ENCODE peak calls at places on chromosomes 3 and 15, in seven cellular contexts. I, A, X, S, T, R and W are unnamed samples.

GRCh38 chr3:193780810-193781472 is 187.9 kb downstream of the OPA1 start:
- DNase-seq in I (peak; percentile 81), A (peak; percentile 70), R (peak; percentile 90), T (peak; percentile 59), X (peak; percentile 74), S (peak; percentile 81), W (peak; percentile 83)

GRCh38 chr15:65981837-65982696 is 112.8 kb downstream of the RAB11A start:
- DNase-seq in X (no peak), S (no peak), R (no peak), T (no peak), A (peak; percentile 64), I (peak; percentile 65), W (peak; percentile 89)

GRCh38 chr3:185737020-185737419 is 87.8 kb downstream of the IGF2BP2 start:
- DNase-seq in X (no peak), I (no peak), A (no peak), R (no peak), S (no peak), T (no peak), W (no peak)

GRCh38 chr3:166125179-166125578 is 288.0 kb upstream of the BCHE start:
- DNase-seq in T (no peak), X (no peak), S (no peak), R (no peak), A (no peak), I (no peak), W (no peak)

GRCh38 chr3:15051531-15051930 is 13.6 kb downstream of the MRPS25 start:
- DNase-seq in S (peak; percentile 63), R (no peak), A (peak; percentile 59), X (no peak), I (peak; percentile 62), T (no peak), W (no peak)

GRCh38 chr15:71202712-71203111 is 87.4 kb downstream of the THSD4 start:
- DNase-seq in X (no peak), I (no peak), A (no peak), R (no peak), S (no peak), T (no peak), W (no peak)

GRCh38 chr3:177610677-177611654 is 413.7 kb upstream of the TBL1XR1 start:
- DNase-seq in A (peak; percentile 77), S (no peak), X (no peak), T (no peak), I (peak; percentile 38), R (no peak), W (peak; percentile 70)

GRCh38 chr3:129695203-129695602 is 88.7 kb upstream of the PLXND1 start:
- DNase-seq in X (no peak), R (no peak), A (no peak), I (no peak), T (no peak), S (no peak), W (no peak)

GRCh38 chr3:43217633-43218032 is 68.7 kb upstream of the SNRK start:
- DNase-seq in R (no peak), S (no peak), I (no peak), T (no peak), X (no peak), A (no peak), W (no peak)

GRCh38 chr15:93362203-93362602 is 273.2 kb upstream of the RGMA start:
- DNase-seq in I (no peak), S (no peak), X (no peak), A (no peak), T (no peak), R (no peak), W (no peak)

GRCh38 chr15:93358171-93359036 is 269.4 kb upstream of the RGMA start:
- DNase-seq in T (peak; percentile 19), A (no peak), S (no peak), X (no peak), I (no peak), R (no peak), W (no peak)

GRCh38 chr15:93362821-93363220 is 273.8 kb upstream of the RGMA start:
- DNase-seq in R (peak; percentile 20), X (no peak), T (no peak), A (no peak), S (no peak), I (no peak), W (no peak)

GRCh38 chr15:93359780-93360161 is 270.8 kb upstream of the RGMA start:
- DNase-seq in I (no peak), S (no peak), T (no peak), A (no peak), X (no peak), R (no peak), W (no peak)

DNA sequence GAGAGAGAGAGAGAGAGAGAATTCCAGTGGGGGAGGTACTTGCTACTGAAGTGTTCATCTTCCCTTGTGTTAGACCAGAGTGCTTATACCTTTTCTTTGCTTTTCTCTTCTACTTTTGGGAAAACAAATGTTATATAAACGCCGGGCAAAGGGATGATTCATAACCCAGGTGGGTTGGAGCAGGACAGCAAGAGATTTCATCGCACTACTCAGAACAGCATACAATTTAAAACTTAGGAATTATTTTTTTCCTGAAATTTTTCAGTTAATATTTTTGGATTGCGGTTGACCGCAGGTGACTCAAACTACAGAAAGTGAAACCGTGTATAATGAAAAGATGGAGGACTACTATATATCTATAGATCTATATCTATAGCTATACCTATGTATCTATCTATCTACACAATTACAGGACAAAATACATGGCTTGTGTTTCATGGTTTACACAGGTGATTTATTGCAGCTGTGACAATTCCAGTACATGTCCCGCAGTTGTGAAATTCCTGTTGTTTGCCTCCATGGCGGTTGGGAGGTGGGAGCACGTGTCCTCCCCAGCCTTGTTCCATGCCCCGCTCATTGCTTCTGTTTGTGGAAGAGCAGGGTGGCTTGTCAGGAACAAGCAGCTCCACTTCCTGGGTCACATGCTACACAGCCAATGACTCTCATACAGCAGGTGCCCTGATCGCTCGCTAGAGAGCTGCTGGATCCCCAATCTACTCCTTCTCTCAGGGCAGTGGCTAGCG is 270.2 kb upstream of the RGMA start:
- DNase-seq in I (no peak), T (peak; percentile 73), A (no peak), R (no peak), S (no peak), X (no peak), W (no peak)
- H3K27me3 ChIP-seq in I (peaks cover 30% of the 10 kb centered on the region), T (no peaks in the 10 kb centered on the region), A (no peaks in the 10 kb centered on the region), R (no peaks in the 10 kb centered on the region), S (no peaks in the 10 kb centered on the region), X (no peaks in the 10 kb centered on the region), W (peaks cover 13% of the 10 kb centered on the region)

GRCh38 chr15:69116391-69116790 is 44.0 kb upstream of the GLCE start:
- DNase-seq in S (no peak), T (no peak), X (no peak), R (no peak), I (no peak), A (no peak), W (no peak)

GRCh38 chr15:69118089-69118488 is 42.3 kb upstream of the GLCE start:
- DNase-seq in I (no peak), X (no peak), A (no peak), R (no peak), T (no peak), S (no peak), W (no peak)

GRCh38 chr15:69117431-69117841 is 43.0 kb upstream of the GLCE start:
- DNase-seq in I (no peak), S (no peak), T (no peak), R (no peak), X (no peak), A (no peak), W (no peak)

GRCh38 chr15:69119016-69119415 is 41.4 kb upstream of the GLCE start:
- DNase-seq in T (no peak), I (no peak), A (no peak), S (no peak), R (no peak), X (no peak), W (no peak)

GRCh38 chr15:69114231-69114937 is 46.1 kb upstream of the GLCE start:
- DNase-seq in S (no peak), R (no peak), I (no peak), T (no peak), A (no peak), X (no peak), W (no peak)
- H3K27me3 ChIP-seq in S (peaks cover 6% of the 10 kb centered on the region), R (peaks cover 5% of the 10 kb centered on the region), I (peaks cover 4% of the 10 kb centered on the region), T (no peaks in the 10 kb centered on the region), A (peaks cover 53% of the 10 kb centered on the region), X (peaks cover 37% of the 10 kb centered on the region), W (no peaks in the 10 kb centered on the region)

GRCh38 chr3:144351968-144352367 is 380.3 kb downstream of the DIPK2A start:
- DNase-seq in T (no peak), A (no peak), I (no peak), R (no peak), S (no peak), X (no peak), W (no peak)
- H3K27me3 ChIP-seq in T (no peaks in the 10 kb centered on the region), A (no peaks in the 10 kb centered on the region), I (no peaks in the 10 kb centered on the region), R (no peaks in the 10 kb centered on the region), S (no peaks in the 10 kb centered on the region), X (no peaks in the 10 kb centered on the region), W (no peaks in the 10 kb centered on the region)

DNA sequence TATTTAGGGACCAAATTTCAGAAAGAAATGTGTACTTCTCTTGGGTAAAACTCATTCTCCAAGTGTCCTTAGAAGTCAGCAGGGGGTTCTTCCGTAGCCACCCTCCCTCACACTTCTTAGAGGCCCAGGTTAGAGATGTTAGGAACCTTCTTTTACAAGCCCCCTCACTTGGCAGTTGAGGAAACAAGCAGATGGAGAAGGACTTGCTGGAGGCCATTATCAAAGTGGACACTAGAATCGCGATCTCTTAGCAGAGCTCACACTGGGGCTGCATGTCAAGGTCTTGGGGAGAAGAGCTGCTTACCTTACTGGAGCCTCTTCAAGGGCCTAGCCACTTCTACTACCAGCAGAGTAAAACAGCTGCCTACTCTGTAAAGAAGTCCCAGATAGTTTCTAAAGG is 69.4 kb upstream of the POLG start:
- DNase-seq in T (no peak), S (no peak), I (no peak), X (no peak), R (no peak), A (no peak), W (no peak)
- H3K27me3 ChIP-seq in T (peaks cover 55% of the 10 kb centered on the region), S (peaks cover 47% of the 10 kb centered on the region), I (peaks cover 100% of the 10 kb centered on the region), X (peaks cover 100% of the 10 kb centered on the region), R (peaks cover 74% of the 10 kb centered on the region), A (peaks cover 100% of the 10 kb centered on the region), W (peaks cover 34% of the 10 kb centered on the region)

GRCh38 chr15:43280996-43281395 is 14.3 kb upstream of the TGM5 start:
- DNase-seq in R (no peak), X (no peak), T (no peak), A (no peak), I (no peak), S (no peak), W (no peak)

GRCh38 chr15:43277901-43278300 is 11.2 kb upstream of the TGM5 start:
- DNase-seq in S (no peak), I (no peak), R (no peak), X (no peak), A (no peak), T (peak; percentile 79), W (no peak)

GRCh38 chr15:43278869-43279268 is 12.1 kb upstream of the TGM5 start:
- DNase-seq in T (no peak), I (no peak), S (no peak), A (no peak), X (no peak), R (no peak), W (no peak)

GRCh38 chr15:43277231-43277823 is 10.6 kb upstream of the TGM5 start:
- DNase-seq in I (no peak), S (no peak), T (no peak), X (no peak), R (no peak), A (no peak), W (no peak)

GRCh38 chr15:43279496-43279895 is 12.8 kb upstream of the TGM5 start:
- DNase-seq in I (no peak), X (no peak), S (no peak), T (no peak), R (no peak), A (no peak), W (no peak)
- H3K27me3 ChIP-seq in I (no peaks in the 10 kb centered on the region), X (peaks cover 38% of the 10 kb centered on the region), S (no peaks in the 10 kb centered on the region), T (no peaks in the 10 kb centered on the region), R (no peaks in the 10 kb centered on the region), A (peaks cover 25% of the 10 kb centered on the region), W (no peaks in the 10 kb centered on the region)